ENCODE peak calls at places on chromosomes 13 and 19, in seven cellular contexts. One of them, this sample, is unnamed.
A peak's percentile ranks its signal among the peaks of the same experiment; 100 is the strongest.

GRCh38 chr19:57351867-57352266 is 796 bp downstream of the ZNF304 start:
- DNase-seq in trophoblast cell: no peak
- DNase-seq in frontal cortex: no peak
- DNase-seq in stimulated activated CD4-positive, alpha-beta T cell treated with anti-CD3 and anti-CD28 coated beads, Interleukin-12 subunit alpha, Interleukin-12 subunit beta, amount 100 ng/mL, for 4 hours: no peak
- DNase-seq in NCI-H1417: no peak
- DNase-seq in effector memory CD4-positive, alpha-beta T cell: no peak
- DNase-seq in HTR-8/SVneo: no peak
- DNase-seq in this sample: peak; percentile 36

GRCh38 chr19:11204943-11205349 is 7.6 kb upstream of the KANK2 start:
- DNase-seq in trophoblast cell: no peak
- DNase-seq in frontal cortex: no peak
- DNase-seq in stimulated activated CD4-positive, alpha-beta T cell treated with anti-CD3 and anti-CD28 coated beads, Interleukin-12 subunit alpha, Interleukin-12 subunit beta, amount 100 ng/mL, for 4 hours: no peak
- DNase-seq in NCI-H1417: no peak
- DNase-seq in effector memory CD4-positive, alpha-beta T cell: no peak
- DNase-seq in HTR-8/SVneo: no peak
- DNase-seq in this sample: no peak

GRCh38 chr19:10104130-10104513 is 1.6 kb upstream of the ANGPTL6 start:
- DNase-seq in trophoblast cell: no peak
- DNase-seq in frontal cortex: no peak
- DNase-seq in stimulated activated CD4-positive, alpha-beta T cell treated with anti-CD3 and anti-CD28 coated beads, Interleukin-12 subunit alpha, Interleukin-12 subunit beta, amount 100 ng/mL, for 4 hours: no peak
- DNase-seq in NCI-H1417: no peak
- DNase-seq in effector memory CD4-positive, alpha-beta T cell: no peak
- DNase-seq in HTR-8/SVneo: no peak
- DNase-seq in this sample: no peak

GRCh38 chr19:49684251-49684982 is 5.0 kb upstream of the ADM5 start:
- DNase-seq in trophoblast cell: no peak
- DNase-seq in frontal cortex: no peak
- DNase-seq in stimulated activated CD4-positive, alpha-beta T cell treated with anti-CD3 and anti-CD28 coated beads, Interleukin-12 subunit alpha, Interleukin-12 subunit beta, amount 100 ng/mL, for 4 hours: no peak
- DNase-seq in NCI-H1417: no peak
- DNase-seq in effector memory CD4-positive, alpha-beta T cell: no peak
- DNase-seq in HTR-8/SVneo: no peak
- DNase-seq in this sample: peak; percentile 38

GRCh38 chr13:82802528-82802927 is 1079.7 kb downstream of the SLITRK1 start:
- DNase-seq in trophoblast cell: no peak
- DNase-seq in frontal cortex: no peak
- DNase-seq in stimulated activated CD4-positive, alpha-beta T cell treated with anti-CD3 and anti-CD28 coated beads, Interleukin-12 subunit alpha, Interleukin-12 subunit beta, amount 100 ng/mL, for 4 hours: no peak
- DNase-seq in NCI-H1417: no peak
- DNase-seq in effector memory CD4-positive, alpha-beta T cell: no peak
- DNase-seq in HTR-8/SVneo: no peak
- DNase-seq in this sample: no peak

GRCh38 chr13:40315416-40316064 is 350.9 kb downstream of the FOXO1 start:
- DNase-seq in trophoblast cell: peak; percentile 45
- DNase-seq in frontal cortex: no peak
- DNase-seq in stimulated activated CD4-positive, alpha-beta T cell treated with anti-CD3 and anti-CD28 coated beads, Interleukin-12 subunit alpha, Interleukin-12 subunit beta, amount 100 ng/mL, for 4 hours: peak; percentile 38
- DNase-seq in NCI-H1417: no peak
- DNase-seq in effector memory CD4-positive, alpha-beta T cell: peak; percentile 17
- DNase-seq in HTR-8/SVneo: no peak
- DNase-seq in this sample: no peak

GRCh38 chr13:102913924-102914628 is 68.2 kb downstream of the ERCC5 start:
- DNase-seq in trophoblast cell: no peak
- DNase-seq in frontal cortex: no peak
- DNase-seq in stimulated activated CD4-positive, alpha-beta T cell treated with anti-CD3 and anti-CD28 coated beads, Interleukin-12 subunit alpha, Interleukin-12 subunit beta, amount 100 ng/mL, for 4 hours: no peak
- DNase-seq in NCI-H1417: peak; percentile 33
- DNase-seq in effector memory CD4-positive, alpha-beta T cell: no peak
- DNase-seq in HTR-8/SVneo: no peak
- DNase-seq in this sample: peak; percentile 9

GRCh38 chr13:100954430-100955361 is 280.1 kb upstream of the TMTC4 start:
- DNase-seq in trophoblast cell: no peak
- DNase-seq in frontal cortex: no peak
- DNase-seq in stimulated activated CD4-positive, alpha-beta T cell treated with anti-CD3 and anti-CD28 coated beads, Interleukin-12 subunit alpha, Interleukin-12 subunit beta, amount 100 ng/mL, for 4 hours: no peak
- DNase-seq in NCI-H1417: peak; percentile 95
- DNase-seq in effector memory CD4-positive, alpha-beta T cell: no peak
- DNase-seq in HTR-8/SVneo: no peak
- DNase-seq in this sample: peak; percentile 16

GRCh38 chr19:12945479-12946091 is at the start of gene RAD23A:
- DNase-seq in trophoblast cell: peak; percentile 100
- DNase-seq in frontal cortex: peak; percentile 85
- DNase-seq in stimulated activated CD4-positive, alpha-beta T cell treated with anti-CD3 and anti-CD28 coated beads, Interleukin-12 subunit alpha, Interleukin-12 subunit beta, amount 100 ng/mL, for 4 hours: peak; percentile 99
- DNase-seq in NCI-H1417: peak; percentile 99
- DNase-seq in effector memory CD4-positive, alpha-beta T cell: peak; percentile 98
- DNase-seq in HTR-8/SVneo: peak; percentile 95
- DNase-seq in this sample: peak; percentile 99

GRCh38 chr13:30299746-30300145 is 7.6 kb downstream of the KATNAL1 start:
- DNase-seq in trophoblast cell: no peak
- DNase-seq in frontal cortex: no peak
- DNase-seq in stimulated activated CD4-positive, alpha-beta T cell treated with anti-CD3 and anti-CD28 coated beads, Interleukin-12 subunit alpha, Interleukin-12 subunit beta, amount 100 ng/mL, for 4 hours: no peak
- DNase-seq in NCI-H1417: no peak
- DNase-seq in effector memory CD4-positive, alpha-beta T cell: no peak
- DNase-seq in HTR-8/SVneo: no peak
- DNase-seq in this sample: no peak

This sample was measured in ELR.